ENCODE peak calls at places on chromosomes 16 and 17, in eight cellular contexts. E is SK-N-SH, I is endothelial cell of umbilical vein, W is fibroblast of lung, G is HCT116, H is GM23248, V is trophoblast cell, X is mammary epithelial cell. J is an unnamed sample.

GRCh38 chr17:49216482-49216881 is 6.0 kb downstream of the ABI3 start:
- DNase-seq in E (no peak), I (no peak), W (no peak), G (no peak), H (no peak), V (no peak), X (no peak), J (no peak)

GRCh38 chr17:70137451-70138230 is 31.7 kb upstream of the KCNJ2 start:
- DNase-seq in E (no peak), I (peak), W (peak), G (no peak), H (peak), V (peak), X (peak), J (peak)

GRCh38 chr16:85612191-85612800 is 826 bp upstream of the GSE1 start:
- DNase-seq in E (peak), I (no peak), W (peak), G (peak), H (peak), V (peak), X (peak), J (peak)

GRCh38 chr17:50642722-50643656 is 8.3 kb downstream of the ABCC3 start:
- DNase-seq in E (no peak), I (no peak), W (no peak), G (no peak), H (no peak), V (no peak), X (peak), J (no peak)

GRCh38 chr17:66847704-66848103 is 12.8 kb downstream of the CACNG5 start:
- DNase-seq in E (no peak), I (no peak), W (no peak), G (no peak), H (no peak), V (no peak), X (no peak), J (no peak)

GRCh38 chr17:30433514-30433913 is 43.7 kb upstream of the GOSR1 start:
- DNase-seq in E (no peak), I (peak), W (peak), G (peak), H (peak), V (no peak), X (peak), J (peak)

GRCh38 chr16:425740-426114 is 278 bp downstream of the RAB11FIP3 start:
- DNase-seq in E (no peak), I (no peak), W (no peak), G (no peak), H (peak), V (no peak), X (no peak), J (no peak)

GRCh38 chr16:8572919-8573724 is 17.2 kb downstream of the TMEM114 start:
- DNase-seq in E (peak), I (no peak), W (peak), G (peak), H (peak), V (no peak), X (peak), J (peak)

GRCh38 chr16:54817432-54817831 is 113.2 kb upstream of the IRX5 start:
- DNase-seq in E (peak), I (no peak), W (no peak), G (no peak), H (peak), V (no peak), X (peak), J (peak)

GRCh38 chr16:19853132-19853972 is 31.3 kb downstream of the GPRC5B start:
- DNase-seq in E (no peak), I (no peak), W (no peak), G (no peak), H (no peak), V (peak), X (no peak), J (no peak)

GRCh38 chr16:54253118-54253517 is 33.5 kb downstream of the IRX3 start:
- DNase-seq in E (no peak), I (no peak), W (no peak), G (no peak), H (no peak), V (no peak), X (no peak), J (no peak)

GRCh38 chr17:48548687-48549621 is 4.0 kb upstream of the HOXB2 start:
- DNase-seq in E (no peak), I (no peak), W (peak), G (no peak), H (no peak), V (no peak), X (peak), J (no peak)

GRCh38 chr17:83153681-83154310 is 74.4 kb downstream of the METRNL start:
- DNase-seq in E (peak), I (no peak), W (no peak), G (no peak), H (no peak), V (no peak), X (no peak), J (no peak)
- H3K9ac ChIP-seq in E (no peak), I (no peak), W (no peak), G (no peak), H (no peak), V (no peak), X (no peak), J (no peak)

GRCh38 chr16:27218756-27219155 is 15.4 kb downstream of the KDM8 start:
- DNase-seq in E (no peak), I (no peak), W (no peak), G (no peak), H (no peak), V (no peak), X (no peak), J (no peak)

GRCh38 chr16:27217256-27217655 is 13.9 kb downstream of the KDM8 start:
- DNase-seq in E (peak), I (no peak), W (peak), G (no peak), H (peak), V (no peak), X (no peak), J (peak)

GRCh38 chr16:27215660-27216059 is 12.3 kb downstream of the KDM8 start:
- DNase-seq in E (no peak), I (no peak), W (no peak), G (no peak), H (no peak), V (no peak), X (no peak), J (no peak)

GRCh38 chr16:27214084-27214961 is 11.0 kb downstream of the KDM8 start:
- DNase-seq in E (no peak), I (no peak), W (no peak), G (no peak), H (no peak), V (no peak), X (no peak), J (no peak)

GRCh38 chr16:27216297-27216885 is 13.1 kb downstream of the KDM8 start:
- DNase-seq in E (no peak), I (no peak), W (no peak), G (no peak), H (no peak), V (no peak), X (no peak), J (no peak)
- H3K9ac ChIP-seq in E (no peak), I (no peak), W (no peak), G (no peak), H (no peak), V (no peak), X (no peak), J (no peak)

DNA sequence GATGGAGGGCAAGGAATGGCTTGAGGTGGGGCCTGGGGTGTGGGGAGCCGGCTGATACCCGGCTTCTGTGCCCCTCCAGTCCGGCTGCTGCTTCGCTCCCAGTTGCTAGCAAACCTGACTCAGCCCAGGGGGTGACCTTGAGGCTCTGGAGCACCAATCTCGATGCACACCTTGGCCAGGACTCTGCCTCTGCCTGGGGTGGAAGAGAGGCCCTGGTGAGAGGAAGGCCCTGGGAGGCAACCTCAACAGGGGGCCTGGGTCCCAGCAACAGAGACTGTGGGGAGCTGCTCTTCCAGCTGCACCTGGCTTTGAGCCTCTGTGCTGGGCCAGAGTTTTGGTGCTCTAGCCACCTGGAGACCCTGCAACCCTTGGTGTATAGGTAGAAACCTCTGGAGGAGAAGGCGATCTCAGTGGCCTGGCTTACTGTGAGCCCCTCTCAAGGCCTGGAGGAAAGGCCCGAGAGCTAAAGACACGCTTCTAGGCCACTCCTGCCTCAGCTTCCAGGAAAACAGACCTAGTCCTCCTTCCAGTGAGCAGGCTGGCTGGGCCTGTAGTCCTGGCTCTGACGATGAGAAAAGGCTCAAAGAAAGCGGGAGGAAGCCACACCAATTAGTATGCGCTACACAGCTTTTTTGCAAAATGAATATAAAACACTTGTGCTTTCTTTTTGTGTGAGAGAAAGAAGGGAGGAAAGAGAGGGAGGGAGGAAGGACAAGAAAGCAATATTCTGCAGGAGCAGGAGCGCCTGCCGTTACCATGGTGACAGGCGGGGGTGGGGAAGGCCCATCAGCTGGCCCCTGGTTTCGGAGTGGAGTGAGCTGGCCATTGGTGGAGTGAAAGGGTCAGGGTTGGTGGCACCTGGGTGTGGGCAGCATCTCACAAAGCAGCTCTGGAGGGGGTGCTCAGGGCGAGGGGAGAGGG is 51.0 kb downstream of the VAC14 start:
- DNase-seq in E (peak), I (peak), W (peak), G (no peak), H (no peak), V (no peak), X (no peak), J (no peak)
- H3K9ac ChIP-seq in E (no peak), I (no peak), W (peak), G (no peak), H (no peak), V (no peak), X (no peak), J (peak)

DNA sequence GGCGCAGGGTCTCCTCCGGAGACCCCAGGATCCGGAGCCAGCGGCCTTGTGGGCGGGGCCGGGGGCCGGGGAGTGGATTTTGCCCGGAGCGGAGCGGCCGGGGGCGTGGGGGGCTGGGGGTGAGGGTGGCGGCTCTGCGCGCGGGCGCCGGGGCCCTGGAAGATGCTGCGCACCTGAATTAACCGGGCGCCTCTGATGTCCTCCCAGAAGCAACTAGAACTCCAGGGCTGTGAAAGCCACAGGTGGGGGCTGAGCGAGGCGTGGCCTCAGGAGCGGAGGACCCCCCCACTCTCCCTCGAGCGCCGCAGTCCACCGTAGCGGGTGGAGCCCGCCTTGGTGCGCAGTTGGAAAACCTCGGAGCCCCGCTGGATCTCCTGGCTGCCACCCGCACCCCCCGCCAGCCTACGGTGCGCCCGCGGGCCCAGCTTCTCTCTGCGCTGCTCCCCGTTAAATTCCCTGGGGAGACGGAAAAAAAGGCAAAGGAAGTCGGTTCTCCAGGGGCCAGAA is 535 bp downstream of the SLC26A11 start:
- DNase-seq in E (peak), I (peak), W (no peak), G (no peak), H (peak), V (no peak), X (no peak), J (peak)
- H3K9ac ChIP-seq in E (peak), I (peak), W (peak), G (peak), H (peak), V (peak), X (no peak), J (peak)